ENCODE peak calls at places on chromosome 17, in six cellular contexts. One of them, this sample, is unnamed.

GRCh38 chr17:32623196-32623595 is 136.4 kb downstream of the CDK5R1 start:
- DNase-seq in HL-60: no peak
- DNase-seq in germinal center: no peak
- DNase-seq in Calu3: no peak
- DNase-seq in NCI-H2081: no peak
- DNase-seq in effector memory CD4-positive, alpha-beta T cell: no peak
- DNase-seq in this sample: no peak

GRCh38 chr17:42283241-42284019 is 4.9 kb upstream of the STAT5A start:
- DNase-seq in HL-60: no peak
- DNase-seq in germinal center: no peak
- DNase-seq in Calu3: no peak
- DNase-seq in NCI-H2081: no peak
- DNase-seq in effector memory CD4-positive, alpha-beta T cell: no peak
- DNase-seq in this sample: no peak

GRCh38 chr17:36525888-36526287 is 8.8 kb downstream of the MYO19 start:
- DNase-seq in HL-60: no peak
- DNase-seq in germinal center: no peak
- DNase-seq in Calu3: no peak
- DNase-seq in NCI-H2081: no peak
- DNase-seq in effector memory CD4-positive, alpha-beta T cell: no peak
- DNase-seq in this sample: no peak

GRCh38 chr17:40447148-40447644 is 3.9 kb downstream of the IGFBP4 start:
- DNase-seq in HL-60: no peak
- DNase-seq in germinal center: no peak
- DNase-seq in Calu3: no peak
- DNase-seq in NCI-H2081: no peak
- DNase-seq in effector memory CD4-positive, alpha-beta T cell: no peak
- DNase-seq in this sample: no peak

GRCh38 chr17:66437466-66438026 is 135.1 kb downstream of the PRKCA start:
- DNase-seq in HL-60: no peak
- DNase-seq in germinal center: no peak
- DNase-seq in Calu3: no peak
- DNase-seq in NCI-H2081: no peak
- DNase-seq in effector memory CD4-positive, alpha-beta T cell: no peak
- DNase-seq in this sample: no peak

GRCh38 chr17:30236807-30237206 is 1.3 kb upstream of the SLC6A4 start:
- DNase-seq in HL-60: no peak
- DNase-seq in germinal center: peak; percentile 42
- DNase-seq in Calu3: peak; percentile 81
- DNase-seq in NCI-H2081: no peak
- DNase-seq in effector memory CD4-positive, alpha-beta T cell: no peak
- DNase-seq in this sample: no peak

GRCh38 chr17:19255279-19255678 is 18.1 kb downstream of the EPN2 start:
- DNase-seq in HL-60: no peak
- DNase-seq in germinal center: no peak
- DNase-seq in Calu3: no peak
- DNase-seq in NCI-H2081: no peak
- DNase-seq in effector memory CD4-positive, alpha-beta T cell: no peak
- DNase-seq in this sample: no peak

GRCh38 chr17:36148559-36149295 is 27.7 kb downstream of the TBC1D3B start:
- DNase-seq in HL-60: peak; percentile 65
- DNase-seq in germinal center: peak; percentile 87
- DNase-seq in Calu3: peak; percentile 73
- DNase-seq in NCI-H2081: peak; percentile 23
- DNase-seq in effector memory CD4-positive, alpha-beta T cell: peak; percentile 47
- DNase-seq in this sample: peak; percentile 60

GRCh38 chr17:28113269-28113668 is 70.8 kb downstream of the NLK start:
- DNase-seq in HL-60: no peak
- DNase-seq in germinal center: no peak
- DNase-seq in Calu3: no peak
- DNase-seq in NCI-H2081: no peak
- DNase-seq in effector memory CD4-positive, alpha-beta T cell: no peak
- DNase-seq in this sample: no peak

GRCh38 chr17:82441686-82442487 is 8.7 kb downstream of the CYBC1 start:
- DNase-seq in HL-60: no peak
- DNase-seq in germinal center: peak; percentile 28
- DNase-seq in Calu3: no peak
- DNase-seq in NCI-H2081: no peak
- DNase-seq in effector memory CD4-positive, alpha-beta T cell: no peak
- DNase-seq in this sample: no peak

GRCh38 chr17:73490851-73491250 is 153.4 kb downstream of the SDK2 start:
- DNase-seq in HL-60: no peak
- DNase-seq in germinal center: no peak
- DNase-seq in Calu3: no peak
- DNase-seq in NCI-H2081: no peak
- DNase-seq in effector memory CD4-positive, alpha-beta T cell: no peak
- DNase-seq in this sample: no peak

GRCh38 chr17:39705786-39706348 is 6.0 kb downstream of the ERBB2 start:
- DNase-seq in HL-60: no peak
- DNase-seq in germinal center: no peak
- DNase-seq in Calu3: peak; percentile 100
- DNase-seq in NCI-H2081: no peak
- DNase-seq in effector memory CD4-positive, alpha-beta T cell: no peak
- DNase-seq in this sample: no peak

GRCh38 chr17:45952814-45953320 is 46.2 kb upstream of the STH start:
- DNase-seq in HL-60: no peak
- DNase-seq in germinal center: no peak
- DNase-seq in Calu3: no peak
- DNase-seq in NCI-H2081: no peak
- DNase-seq in effector memory CD4-positive, alpha-beta T cell: no peak
- DNase-seq in this sample: no peak

GRCh38 chr17:72053069-72053846 is 67.6 kb upstream of the SOX9 start:
- DNase-seq in HL-60: no peak
- DNase-seq in germinal center: no peak
- DNase-seq in Calu3: no peak
- DNase-seq in NCI-H2081: no peak
- DNase-seq in effector memory CD4-positive, alpha-beta T cell: no peak
- DNase-seq in this sample: no peak

GRCh38 chr17:79623786-79624657 is 13.2 kb upstream of the RBFOX3 start:
- DNase-seq in HL-60: no peak
- DNase-seq in germinal center: no peak
- DNase-seq in Calu3: no peak
- DNase-seq in NCI-H2081: no peak
- DNase-seq in effector memory CD4-positive, alpha-beta T cell: no peak
- DNase-seq in this sample: no peak

GRCh38 chr17:73643012-73643845 is 1.0 kb downstream of the SDK2 start:
- DNase-seq in HL-60: no peak
- DNase-seq in germinal center: peak; percentile 29
- DNase-seq in Calu3: peak; percentile 43
- DNase-seq in NCI-H2081: peak; percentile 37
- DNase-seq in effector memory CD4-positive, alpha-beta T cell: no peak
- DNase-seq in this sample: no peak

GRCh38 chr17:28347261-28347891 is 10.0 kb downstream of the POLDIP2 start:
- DNase-seq in HL-60: no peak
- DNase-seq in germinal center: no peak
- DNase-seq in Calu3: peak; percentile 63
- DNase-seq in NCI-H2081: no peak
- DNase-seq in effector memory CD4-positive, alpha-beta T cell: no peak
- DNase-seq in this sample: no peak

GRCh38 chr17:18039535-18040286 is 503 bp downstream of the GID4 start:
- DNase-seq in HL-60: no peak
- DNase-seq in germinal center: peak; percentile 66
- DNase-seq in Calu3: peak; percentile 22
- DNase-seq in NCI-H2081: no peak
- DNase-seq in effector memory CD4-positive, alpha-beta T cell: no peak
- DNase-seq in this sample: no peak

GRCh38 chr17:1979182-1979980 is 45.8 kb downstream of the RTN4RL1 start:
- DNase-seq in HL-60: no peak
- DNase-seq in germinal center: no peak
- DNase-seq in Calu3: no peak
- DNase-seq in NCI-H2081: no peak
- DNase-seq in effector memory CD4-positive, alpha-beta T cell: no peak
- DNase-seq in this sample: no peak

GRCh38 chr17:35423761-35424160 is 8.5 kb downstream of the SLFN12 start:
- DNase-seq in HL-60: no peak
- DNase-seq in germinal center: no peak
- DNase-seq in Calu3: no peak
- DNase-seq in NCI-H2081: no peak
- DNase-seq in effector memory CD4-positive, alpha-beta T cell: no peak
- DNase-seq in this sample: no peak

GRCh38 chr17:57902800-57903759 is 52.1 kb downstream of the CUEDC1 start:
- DNase-seq in HL-60: peak; percentile 86
- DNase-seq in germinal center: no peak
- DNase-seq in Calu3: peak; percentile 84
- DNase-seq in NCI-H2081: peak; percentile 68
- DNase-seq in effector memory CD4-positive, alpha-beta T cell: no peak
- DNase-seq in this sample: peak; percentile 38

GRCh38 chr17:53353919-53354351 is 468.8 kb upstream of the KIF2B start:
- DNase-seq in HL-60: no peak
- DNase-seq in germinal center: no peak
- DNase-seq in Calu3: no peak
- DNase-seq in NCI-H2081: peak; percentile 90
- DNase-seq in effector memory CD4-positive, alpha-beta T cell: no peak
- DNase-seq in this sample: no peak

GRCh38 chr17:39628655-39629493 is 2.1 kb downstream of the PPP1R1B start:
- DNase-seq in HL-60: no peak
- DNase-seq in germinal center: no peak
- DNase-seq in Calu3: peak; percentile 83
- DNase-seq in NCI-H2081: no peak
- DNase-seq in effector memory CD4-positive, alpha-beta T cell: no peak
- DNase-seq in this sample: no peak

GRCh38 chr17:1371893-1372590 is 28.0 kb downstream of the YWHAE start:
- DNase-seq in HL-60: no peak
- DNase-seq in germinal center: no peak
- DNase-seq in Calu3: no peak
- DNase-seq in NCI-H2081: no peak
- DNase-seq in effector memory CD4-positive, alpha-beta T cell: no peak
- DNase-seq in this sample: no peak

GRCh38 chr17:57810740-57811632 is 38.9 kb downstream of the MRPS23 start:
- DNase-seq in HL-60: no peak
- DNase-seq in germinal center: peak; percentile 22
- DNase-seq in Calu3: no peak
- DNase-seq in NCI-H2081: peak; percentile 93
- DNase-seq in effector memory CD4-positive, alpha-beta T cell: no peak
- DNase-seq in this sample: no peak

GRCh38 chr17:79668344-79669250 is 57.7 kb upstream of the RBFOX3 start:
- DNase-seq in HL-60: no peak
- DNase-seq in germinal center: no peak
- DNase-seq in Calu3: no peak
- DNase-seq in NCI-H2081: no peak
- DNase-seq in effector memory CD4-positive, alpha-beta T cell: no peak
- DNase-seq in this sample: no peak

GRCh38 chr17:4509402-4509801 is 10.7 kb downstream of the SPNS2 start:
- DNase-seq in HL-60: no peak
- DNase-seq in germinal center: no peak
- DNase-seq in Calu3: no peak
- DNase-seq in NCI-H2081: no peak
- DNase-seq in effector memory CD4-positive, alpha-beta T cell: no peak
- DNase-seq in this sample: no peak

GRCh38 chr17:47883589-47884426 is 12.2 kb upstream of the SP2 start:
- DNase-seq in HL-60: no peak
- DNase-seq in germinal center: no peak
- DNase-seq in Calu3: no peak
- DNase-seq in NCI-H2081: no peak
- DNase-seq in effector memory CD4-positive, alpha-beta T cell: no peak
- DNase-seq in this sample: no peak

GRCh38 chr17:66537518-66537917 is 235.1 kb downstream of the PRKCA start:
- DNase-seq in HL-60: no peak
- DNase-seq in germinal center: no peak
- DNase-seq in Calu3: no peak
- DNase-seq in NCI-H2081: no peak
- DNase-seq in effector memory CD4-positive, alpha-beta T cell: no peak
- DNase-seq in this sample: no peak

GRCh38 chr17:70184770-70185169 is 15.4 kb downstream of the KCNJ2 start:
- DNase-seq in HL-60: no peak
- DNase-seq in germinal center: no peak
- DNase-seq in Calu3: no peak
- DNase-seq in NCI-H2081: no peak
- DNase-seq in effector memory CD4-positive, alpha-beta T cell: no peak
- DNase-seq in this sample: no peak

GRCh38 chr17:73285916-73286862 is 24.5 kb upstream of the CPSF4L start:
- DNase-seq in HL-60: no peak
- DNase-seq in germinal center: no peak
- DNase-seq in Calu3: no peak
- DNase-seq in NCI-H2081: no peak
- DNase-seq in effector memory CD4-positive, alpha-beta T cell: no peak
- DNase-seq in this sample: no peak

This sample was measured in stimulated activated naive B cell treated with anti-CD40 and anti-IgM and Interleukin-4, amounts not matched to agents 10 μg/mL and 1 μg/mL and 100 μg/mL, for 72 hours.